ENCODE peak calls at places on chromosomes 7 and 10, in ten cellular contexts. J, V, A, H, U, D, M, O, F and Z are unnamed samples.

GRCh38 chr7:141706394-141707064 is 1.6 kb upstream of the WEE2 start:
- DNase-seq in J (no peak), V (no peak), A (no peak), H (no peak), U (no peak), D (no peak), M (no peak), O (no peak), F (no peak), Z (no peak)

GRCh38 chr7:101747058-101747617 is 70.3 kb upstream of the CUX1 start:
- DNase-seq in J (no peak), V (no peak), A (no peak), H (no peak), U (no peak), D (no peak), M (no peak), O (no peak), F (no peak), Z (no peak)

GRCh38 chr7:91892821-91893340 is 12.4 kb upstream of the MTERF1 start:
- DNase-seq in J (peak; percentile 76), V (no peak), A (no peak), H (peak; percentile 10), U (no peak), D (no peak), M (no peak), O (peak; percentile 49), F (no peak), Z (no peak)

GRCh38 chr10:96271017-96271815 is at the start of gene BLNK:
- DNase-seq in J (no peak), V (peak; percentile 45), A (no peak), H (peak; percentile 35), U (peak; percentile 20), D (peak; percentile 19), M (no peak), O (peak; percentile 47), F (peak; percentile 85), Z (peak; percentile 86)

GRCh38 chr10:63281967-63282366 is 148.8 kb downstream of the NRBF2 start:
- DNase-seq in J (no peak), V (no peak), A (no peak), H (no peak), U (no peak), D (no peak), M (no peak), O (no peak), F (no peak), Z (no peak)

GRCh38 chr10:72954596-72955569 is at the start of gene PLA2G12B:
- DNase-seq in J (no peak), V (no peak), A (no peak), H (no peak), U (peak; percentile 69), D (no peak), M (no peak), O (no peak), F (no peak), Z (no peak)

GRCh38 chr7:5230272-5231067 is 40.4 kb downstream of the WIPI2 start:
- DNase-seq in J (no peak), V (no peak), A (no peak), H (no peak), U (no peak), D (no peak), M (no peak), O (no peak), F (peak; percentile 44), Z (no peak)

GRCh38 chr7:4650471-4651047 is 31.5 kb upstream of the FOXK1 start:
- DNase-seq in J (peak; percentile 34), V (no peak), A (no peak), H (no peak), U (no peak), D (no peak), M (no peak), O (peak; percentile 72), F (no peak), Z (no peak)

GRCh38 chr7:128961030-128961659 is 23.4 kb downstream of the IRF5 start:
- DNase-seq in J (no peak), V (no peak), A (no peak), H (no peak), U (no peak), D (no peak), M (no peak), O (no peak), F (no peak), Z (no peak)

GRCh38 chr7:47697533-47697932 is 115.6 kb upstream of the TNS3 start:
- DNase-seq in J (no peak), V (no peak), A (no peak), H (no peak), U (no peak), D (no peak), M (no peak), O (no peak), F (no peak), Z (no peak)

DNA sequence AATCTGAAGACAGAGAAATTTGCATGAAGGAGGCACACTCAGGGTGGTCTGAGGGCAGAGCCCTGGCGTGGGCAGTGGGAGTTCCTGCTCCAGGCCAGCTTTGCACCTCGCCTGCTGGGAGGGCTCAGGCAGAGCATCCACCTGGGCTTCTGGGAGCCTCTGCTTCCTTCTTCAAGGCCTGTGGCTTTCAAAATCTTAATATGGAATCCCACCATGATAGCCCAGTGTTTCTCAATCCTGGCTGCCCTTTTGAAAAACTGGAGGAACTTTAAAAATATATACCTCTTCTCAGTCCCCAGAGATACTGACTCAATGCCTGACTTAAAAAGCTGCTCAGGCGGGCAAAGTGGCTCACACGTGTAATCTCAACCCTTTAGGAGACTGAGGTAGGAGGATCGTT is 36.7 kb upstream of the PSAP start:
- DNase-seq in J (no peak), V (no peak), A (no peak), H (no peak), U (no peak), D (no peak), M (no peak), O (peak; percentile 37), F (no peak), Z (no peak)
- H3K4me3 ChIP-seq in J (no peak overlapping the region), V (peak overlapping the region; percentile 71), A (no peak overlapping the region), H (peak overlapping the region; percentile 67), U (no peak overlapping the region), D (no peak overlapping the region), M (peak overlapping the region; percentile 61), O (peak overlapping the region; percentile 67), F (no peak overlapping the region), Z (no peak overlapping the region)

GRCh38 chr10:110876788-110877187 is 5.1 kb downstream of the PDCD4 start:
- DNase-seq in J (no peak), V (no peak), A (no peak), H (no peak), U (no peak), D (no peak), M (no peak), O (no peak), F (no peak), Z (no peak)

GRCh38 chr10:110872145-110872983 is 636 bp downstream of the PDCD4 start:
- DNase-seq in J (peak; percentile 77), V (no peak), A (peak; percentile 53), H (peak; percentile 30), U (peak; percentile 88), D (peak; percentile 50), M (peak; percentile 88), O (peak; percentile 79), F (no peak), Z (peak; percentile 95)

GRCh38 chr10:110872984-110873569 is 1.3 kb downstream of the PDCD4 start:
- DNase-seq in J (no peak), V (no peak), A (no peak), H (no peak), U (no peak), D (no peak), M (no peak), O (no peak), F (no peak), Z (no peak)

GRCh38 chr10:110873951-110874350 is 2.2 kb downstream of the PDCD4 start:
- DNase-seq in J (no peak), V (no peak), A (no peak), H (no peak), U (no peak), D (no peak), M (no peak), O (no peak), F (no peak), Z (no peak)

GRCh38 chr10:110876000-110876399 is 4.3 kb downstream of the PDCD4 start:
- DNase-seq in J (no peak), V (no peak), A (no peak), H (no peak), U (no peak), D (no peak), M (no peak), O (no peak), F (no peak), Z (no peak)
- H3K4me3 ChIP-seq in J (no peak overlapping the region), V (no peak overlapping the region), A (no peak overlapping the region), H (no peak overlapping the region), U (no peak overlapping the region), D (no peak overlapping the region), M (no peak overlapping the region), O (no peak overlapping the region), F (no peak overlapping the region), Z (no peak overlapping the region)

DNA sequence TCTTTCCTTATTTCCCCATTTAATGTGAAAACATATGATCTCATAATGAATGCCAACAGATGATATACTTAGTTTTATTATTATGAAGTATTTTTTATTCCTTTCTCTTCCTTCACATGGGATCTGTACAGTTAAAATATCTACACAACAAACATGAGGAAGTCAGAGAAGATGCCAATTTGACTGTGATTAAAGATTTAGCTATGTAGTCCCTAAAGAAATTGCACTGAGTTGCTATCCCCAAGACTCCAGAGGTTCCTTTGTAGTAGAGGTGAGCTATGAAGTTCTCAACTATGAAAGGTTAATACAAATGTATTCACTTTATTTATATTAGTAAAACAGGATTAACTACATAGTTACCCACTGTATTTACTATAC is 60.6 kb upstream of the LRRN3 start:
- DNase-seq in J (no peak), V (no peak), A (no peak), H (no peak), U (no peak), D (no peak), M (no peak), O (peak; percentile 13), F (no peak), Z (no peak)
- H3K4me3 ChIP-seq in J (no peak overlapping the region), V (no peak overlapping the region), A (no peak overlapping the region), H (no peak overlapping the region), U (no peak overlapping the region), D (no peak overlapping the region), M (no peak overlapping the region), O (no peak overlapping the region), F (no peak overlapping the region), Z (no peak overlapping the region)

GRCh38 chr10:80203835-80204148 is 1.5 kb downstream of the ANXA11 start:
- DNase-seq in J (no peak), V (no peak), A (no peak), H (no peak), U (no peak), D (no peak), M (no peak), O (no peak), F (no peak), Z (no peak)

GRCh38 chr10:80204193-80204714 is 1.1 kb downstream of the ANXA11 start:
- DNase-seq in J (no peak), V (no peak), A (no peak), H (peak; percentile 93), U (peak; percentile 29), D (no peak), M (peak; percentile 28), O (no peak), F (no peak), Z (no peak)

GRCh38 chr10:80204801-80205477 is 398 bp downstream of the ANXA11 start:
- DNase-seq in J (peak; percentile 25), V (no peak), A (no peak), H (peak; percentile 34), U (peak; percentile 33), D (no peak), M (no peak), O (peak; percentile 47), F (no peak), Z (no peak)

GRCh38 chr10:80201592-80202256 is 3.6 kb downstream of the ANXA11 start:
- DNase-seq in J (no peak), V (no peak), A (no peak), H (no peak), U (no peak), D (no peak), M (no peak), O (no peak), F (no peak), Z (no peak)

GRCh38 chr10:80202934-80203834 is 2.2 kb downstream of the ANXA11 start:
- DNase-seq in J (peak; percentile 89), V (no peak), A (peak; percentile 80), H (peak; percentile 72), U (peak; percentile 73), D (no peak), M (peak; percentile 75), O (peak; percentile 92), F (peak; percentile 55), Z (no peak)
- H3K4me3 ChIP-seq in J (peak overlapping the region; percentile 79), V (peak overlapping the region; percentile 80), A (peak overlapping the region; percentile 76), H (peak overlapping the region; percentile 92), U (no peak overlapping the region), D (peak overlapping the region; percentile 90), M (peak overlapping the region; percentile 95), O (peak overlapping the region; percentile 91), F (peak overlapping the region; percentile 84), Z (no peak overlapping the region)